ENCODE peak calls at places on chromosome 13, in nine cellular contexts. W is mucosa of gallbladder; V is NCI-H2029 treated with DMSO at 0.1 percent for 48 hours; Y is activated CD4-positive, alpha-beta T cell treated with anti-CD3 and anti-CD28 coated beads for 1 hour; C is stimulated activated CD4-positive, alpha-beta T cell treated with anti-CD3 and anti-CD28 coated beads, Interleukin-15, amount 100 ng/mL, for 1 hour; P is left colon; Z is cardiac muscle cell; B is NCI-H2107; I is RPMI8226. J is an unnamed sample.

GRCh38 chr13:85970727-85971126 is 171.5 kb upstream of the SLITRK6 start:
- DNase-seq in W (no peak), V (no peak), Y (no peak), C (no peak), P (no peak), Z (no peak), B (no peak), I (no peak), J (no peak)

GRCh38 chr13:27006519-27007161 is 165.0 kb downstream of the USP12 start:
- DNase-seq in W (peak), V (no peak), Y (no peak), C (no peak), P (peak), Z (peak), B (peak), I (no peak), J (no peak)

GRCh38 chr13:50437252-50437651 is 406.2 kb downstream of the DLEU7 start:
- DNase-seq in W (no peak), V (no peak), Y (no peak), C (no peak), P (no peak), Z (no peak), B (no peak), I (no peak), J (no peak)

GRCh38 chr13:50074843-50075242 is 59.6 kb downstream of the KCNRG start:
- DNase-seq in W (no peak), V (no peak), Y (no peak), C (no peak), P (no peak), Z (no peak), B (no peak), I (no peak), J (no peak)

GRCh38 chr13:19791953-19792537 is 9.3 kb upstream of the PSPC1 start:
- DNase-seq in W (no peak), V (no peak), Y (no peak), C (no peak), P (no peak), Z (no peak), B (no peak), I (no peak), J (no peak)

GRCh38 chr13:50732712-50733111 is 110.8 kb downstream of the DLEU7 start:
- DNase-seq in W (no peak), V (no peak), Y (no peak), C (no peak), P (no peak), Z (no peak), B (no peak), I (no peak), J (no peak)

GRCh38 chr13:49218493-49219051 is 1.6 kb upstream of the MLNR start:
- DNase-seq in W (no peak), V (no peak), Y (no peak), C (no peak), P (no peak), Z (peak), B (no peak), I (no peak), J (no peak)

GRCh38 chr13:52004508-52005183 is 6.6 kb downstream of the ATP7B start:
- DNase-seq in W (no peak), V (no peak), Y (no peak), C (no peak), P (peak), Z (no peak), B (no peak), I (no peak), J (no peak)

GRCh38 chr13:113112893-113113845 is 7.6 kb downstream of the F7 start:
- DNase-seq in W (no peak), V (no peak), Y (no peak), C (no peak), P (no peak), Z (no peak), B (no peak), I (no peak), J (no peak)

GRCh38 chr13:25095862-25096453 is at the start of gene PABPC3:
- DNase-seq in W (no peak), V (no peak), Y (no peak), C (no peak), P (no peak), Z (no peak), B (no peak), I (no peak), J (no peak)

GRCh38 chr13:43799191-43799590 is 12.4 kb upstream of the ENOX1 start:
- DNase-seq in W (no peak), V (no peak), Y (no peak), C (no peak), P (no peak), Z (no peak), B (no peak), I (no peak), J (no peak)

GRCh38 chr13:85223883-85224656 is 575.1 kb downstream of the SLITRK6 start:
- DNase-seq in W (no peak), V (no peak), Y (no peak), C (no peak), P (no peak), Z (no peak), B (no peak), I (no peak), J (no peak)

GRCh38 chr13:113186061-113186900 is 22.2 kb downstream of the PCID2 start:
- DNase-seq in W (no peak), V (no peak), Y (no peak), C (no peak), P (no peak), Z (no peak), B (no peak), I (no peak), J (no peak)

J was measured in activated naive CD4-positive, alpha-beta T cell.